ENCODE peak calls at places on chromosomes 2 and 18, in nine cellular contexts. F is mammary epithelial cell, Y is NCI-H2171 treated with DMSO at 0.1 percent for 48 hours, Q is IMR-90, C is GM20000, V is HTR-8/SVneo, P is HT-29, R is activated gamma-delta T cell treated with Interleukin-2 at 50 U/mL for 16 hours, O is LHCN-M2. D is an unnamed sample.

GRCh38 chr2:46909771-46910419 is 5.7 kb downstream of the MCFD2 start:
- DNase-seq in F (peak; percentile 95), Y (no peak), Q (peak; percentile 88), C (peak; percentile 77), V (no peak), P (peak; percentile 63), R (no peak), O (peak; percentile 82), D (no peak)

GRCh38 chr2:222903234-222904220 is 42.7 kb downstream of the ACSL3 start:
- DNase-seq in F (peak; percentile 37), Y (peak; percentile 27), Q (peak; percentile 73), C (peak; percentile 63), V (peak; percentile 48), P (peak; percentile 74), R (peak; percentile 13), O (peak; percentile 61), D (peak; percentile 15)

GRCh38 chr2:120729410-120730052 is 6.1 kb upstream of the GLI2 start:
- DNase-seq in F (peak; percentile 52), Y (no peak), Q (peak; percentile 88), C (no peak), V (peak; percentile 60), P (no peak), R (no peak), O (peak; percentile 70), D (no peak)

GRCh38 chr2:20137131-20137571 is 85.7 kb upstream of the LAPTM4A start:
- DNase-seq in F (no peak), Y (no peak), Q (no peak), C (no peak), V (no peak), P (no peak), R (no peak), O (no peak), D (no peak)

GRCh38 chr2:37589298-37589697 is 82.1 kb downstream of the CDC42EP3 start:
- DNase-seq in F (peak; percentile 70), Y (no peak), Q (peak; percentile 58), C (peak; percentile 13), V (no peak), P (peak; percentile 6), R (no peak), O (peak; percentile 64), D (no peak)

GRCh38 chr2:37654419-37654818 is 17.0 kb downstream of the CDC42EP3 start:
- DNase-seq in F (no peak), Y (no peak), Q (no peak), C (no peak), V (no peak), P (no peak), R (no peak), O (no peak), D (no peak)

GRCh38 chr18:2102022-2102421 is 469.3 kb downstream of the METTL4 start:
- DNase-seq in F (no peak), Y (no peak), Q (no peak), C (peak; percentile 10), V (no peak), P (no peak), R (no peak), O (no peak), D (no peak)

GRCh38 chr2:204544961-204545860 is at the start of gene PARD3B:
- DNase-seq in F (peak; percentile 57), Y (peak; percentile 97), Q (peak; percentile 62), C (peak; percentile 39), V (peak; percentile 32), P (peak; percentile 54), R (no peak), O (peak; percentile 65), D (no peak)

GRCh38 chr2:149828506-149829210 is 241.1 kb upstream of the MMADHC start:
- DNase-seq in F (no peak), Y (no peak), Q (no peak), C (no peak), V (no peak), P (no peak), R (no peak), O (peak; percentile 24), D (no peak)

GRCh38 chr18:2916184-2916583 is 69.4 kb downstream of the EMILIN2 start:
- DNase-seq in F (no peak), Y (no peak), Q (no peak), C (no peak), V (no peak), P (peak; percentile 41), R (no peak), O (no peak), D (no peak)

GRCh38 chr2:218405365-218406208 is 5.9 kb downstream of the CTDSP1 start:
- DNase-seq in F (no peak), Y (no peak), Q (no peak), C (no peak), V (no peak), P (no peak), R (no peak), O (no peak), D (no peak)

GRCh38 chr2:72236445-72237067 is 88.9 kb upstream of the CYP26B1 start:
- DNase-seq in F (peak; percentile 82), Y (no peak), Q (peak; percentile 75), C (no peak), V (peak; percentile 52), P (no peak), R (no peak), O (peak; percentile 83), D (no peak)

GRCh38 chr18:56393870-56394269 is 244.5 kb downstream of the TXNL1 start:
- DNase-seq in F (no peak), Y (peak; percentile 51), Q (no peak), C (no peak), V (no peak), P (no peak), R (no peak), O (no peak), D (no peak)

GRCh38 chr2:217804338-217804737 is 198.5 kb downstream of the TNS1 start:
- DNase-seq in F (no peak), Y (no peak), Q (no peak), C (no peak), V (no peak), P (no peak), R (no peak), O (no peak), D (no peak)

GRCh38 chr2:75407038-75407530 is 153.7 kb downstream of the EVA1A start:
- DNase-seq in F (no peak), Y (no peak), Q (no peak), C (no peak), V (no peak), P (no peak), R (no peak), O (no peak), D (no peak)

GRCh38 chr2:10446631-10447030 is 1.5 kb downstream of the ODC1 start:
- DNase-seq in F (no peak), Y (no peak), Q (no peak), C (no peak), V (no peak), P (no peak), R (no peak), O (no peak), D (no peak)

GRCh38 chr18:44725300-44726096 is 44.8 kb downstream of the SETBP1 start:
- DNase-seq in F (peak; percentile 39), Y (no peak), Q (peak; percentile 43), C (peak; percentile 56), V (no peak), P (no peak), R (peak; percentile 59), O (peak; percentile 55), D (peak; percentile 64)

GRCh38 chr2:42957109-42958035 is 165.0 kb upstream of the HAAO start:
- DNase-seq in F (peak; percentile 59), Y (no peak), Q (peak; percentile 55), C (no peak), V (no peak), P (no peak), R (no peak), O (peak; percentile 39), D (no peak)

GRCh38 chr2:219661197-219661954 is 33.9 kb downstream of the SLC4A3 start:
- DNase-seq in F (peak; percentile 89), Y (no peak), Q (peak; percentile 45), C (no peak), V (no peak), P (peak; percentile 39), R (no peak), O (no peak), D (no peak)

GRCh38 chr2:165474621-165475269 is 5.2 kb downstream of the CSRNP3 start:
- DNase-seq in F (no peak), Y (peak; percentile 19), Q (no peak), C (no peak), V (no peak), P (no peak), R (no peak), O (no peak), D (no peak)

GRCh38 chr2:112260295-112260625 is 5.4 kb upstream of the ZC3H8 start:
- DNase-seq in F (no peak), Y (no peak), Q (no peak), C (no peak), V (no peak), P (no peak), R (no peak), O (no peak), D (no peak)

GRCh38 chr18:78638889-78639596 is 340.6 kb upstream of the SALL3 start:
- DNase-seq in F (no peak), Y (no peak), Q (no peak), C (no peak), V (no peak), P (no peak), R (no peak), O (no peak), D (no peak)

GRCh38 chr2:61454383-61454782 is 16.5 kb downstream of the USP34 start:
- DNase-seq in F (no peak), Y (no peak), Q (no peak), C (no peak), V (no peak), P (no peak), R (no peak), O (no peak), D (no peak)

GRCh38 chr2:229081411-229081810 is 189.7 kb downstream of the PID1 start:
- DNase-seq in F (no peak), Y (no peak), Q (no peak), C (no peak), V (no peak), P (no peak), R (no peak), O (no peak), D (no peak)

GRCh38 chr18:78855188-78855587 is 124.4 kb upstream of the SALL3 start:
- DNase-seq in F (no peak), Y (no peak), Q (no peak), C (no peak), V (no peak), P (no peak), R (no peak), O (no peak), D (no peak)

GRCh38 chr2:207223051-207223450 is 57.3 kb upstream of the KLF7 start:
- DNase-seq in F (peak; percentile 43), Y (no peak), Q (peak; percentile 87), C (peak; percentile 50), V (no peak), P (no peak), R (no peak), O (peak; percentile 72), D (no peak)